ENCODE peak calls at places on chromosomes 1 and 21, in ten cellular contexts. R is D721Med; B is COR-L47; W is SW480; V is A549; S is stimulated activated CD8-positive, alpha-beta memory T cell treated with anti-CD3 and anti-CD28 coated beads, Interleukin-15, amount 100 ng/mL, for 1 hour; L is heart left ventricle; T is pons; Y is GM20000; A is KBM-7. I is an unnamed sample.

GRCh38 chr21:34907783-34908423 is 141.2 kb downstream of the RUNX1 start:
- DNase-seq in R (no peak), B (no peak), W (no peak), V (no peak), S (no peak), L (no peak), T (no peak), Y (no peak), A (no peak), I (no peak)

GRCh38 chr1:18461656-18462055 is 19.1 kb upstream of the KLHDC7A start:
- DNase-seq in R (no peak), B (no peak), W (no peak), V (no peak), S (no peak), L (no peak), T (no peak), Y (no peak), A (no peak), I (no peak)

GRCh38 chr1:176341656-176342055 is 121.3 kb upstream of the PAPPA2 start:
- DNase-seq in R (no peak), B (no peak), W (no peak), V (no peak), S (no peak), L (no peak), T (no peak), Y (no peak), A (no peak), I (no peak)

GRCh38 chr1:231724876-231725647 is 98.5 kb downstream of the DISC1 start:
- DNase-seq in R (no peak), B (peak), W (peak), V (peak), S (no peak), L (no peak), T (peak), Y (peak), A (peak), I (peak)

GRCh38 chr1:44934786-44935185 is 51.6 kb downstream of the EIF2B3 start:
- DNase-seq in R (peak), B (no peak), W (no peak), V (no peak), S (no peak), L (no peak), T (no peak), Y (no peak), A (no peak), I (no peak)

GRCh38 chr1:84117868-84118267 is 26.2 kb upstream of the PRKACB start:
- DNase-seq in R (no peak), B (no peak), W (no peak), V (no peak), S (no peak), L (no peak), T (no peak), Y (no peak), A (no peak), I (no peak)

GRCh38 chr1:198846506-198847010 is 207.7 kb downstream of the PTPRC start:
- DNase-seq in R (no peak), B (no peak), W (no peak), V (no peak), S (no peak), L (no peak), T (peak), Y (no peak), A (no peak), I (no peak)

GRCh38 chr21:16279658-16280581 is 550.1 kb downstream of the USP25 start:
- DNase-seq in R (no peak), B (no peak), W (no peak), V (peak), S (no peak), L (no peak), T (peak), Y (no peak), A (no peak), I (no peak)

GRCh38 chr1:14661220-14661619 is 62.7 kb downstream of the KAZN start:
- DNase-seq in R (no peak), B (no peak), W (no peak), V (no peak), S (no peak), L (peak), T (no peak), Y (no peak), A (no peak), I (no peak)